ENCODE peak calls at places on chromosomes 4 and X, in nine cellular contexts. Y is CD4-positive, alpha-beta T cell; D is Calu3; Q is lower lobe of right lung; R is epithelial cell of esophagus; V is coronary artery; W is tibial artery; B is mucosa of descending colon; F is NB4. P is an unnamed sample.

GRCh38 chr4:16583764-16584163 is 314.7 kb downstream of the LDB2 start:
- DNase-seq in B (no peak), W (no peak), F (no peak), Q (no peak), D (no peak), R (no peak), Y (no peak), V (no peak), P (no peak)

GRCh38 chr4:20203508-20203907 is 48.2 kb upstream of the SLIT2 start:
- DNase-seq in V (no peak), D (no peak), Q (no peak), R (peak), F (no peak), Y (no peak), W (no peak), B (no peak), P (no peak)

GRCh38 chr4:76953956-76954355 is 4.4 kb downstream of the SEPTIN11 start:
- DNase-seq in W (no peak), R (no peak), V (no peak), F (no peak), D (no peak), Y (no peak), Q (no peak), B (no peak), P (no peak)

GRCh38 chr4:128630881-128631280 is 178.6 kb upstream of the JADE1 start:
- DNase-seq in V (no peak), W (no peak), R (peak), B (no peak), Y (no peak), Q (no peak), F (no peak), D (no peak), P (no peak)

GRCh38 chr4:37139987-37140386 is 104.6 kb upstream of the NWD2 start:
- DNase-seq in Q (no peak), B (no peak), V (no peak), Y (no peak), D (no peak), R (no peak), F (no peak), W (no peak), P (no peak)

GRCh38 chr4:76681996-76682395 is 215.9 kb downstream of the SOWAHB start:
- DNase-seq in Q (no peak), V (no peak), B (no peak), F (no peak), W (no peak), Y (no peak), R (no peak), D (no peak), P (no peak)

GRCh38 chr4:70269674-70270073 is 27.3 kb downstream of the CSN3 start:
- DNase-seq in B (no peak), V (no peak), F (peak), D (no peak), W (no peak), R (peak), Q (no peak), Y (no peak), P (no peak)

GRCh38 chr4:116016201-116016600 is 902.8 kb upstream of the NDST4 start:
- DNase-seq in B (no peak), F (peak), V (no peak), Y (no peak), D (peak), W (no peak), R (peak), Q (peak), P (no peak)

GRCh38 chr4:887034-887763 is 44.9 kb downstream of the GAK start:
- DNase-seq in Y (no peak), V (no peak), F (no peak), Q (no peak), W (no peak), B (no peak), D (no peak), R (no peak), P (no peak)

GRCh38 chrX:18941896-18942295 is 42.0 kb downstream of the PHKA2 start:
- DNase-seq in Y (no peak), F (no peak), D (no peak), V (no peak), B (no peak), W (no peak), R (no peak), Q (no peak), P (no peak)

GRCh38 chr4:3288571-3289094 is 4.2 kb upstream of the RGS12 start:
- DNase-seq in W (no peak), Q (no peak), Y (no peak), V (peak), B (no peak), R (no peak), F (no peak), D (no peak), P (no peak)

GRCh38 chr4:73718375-73719373 is 21.7 kb upstream of the CXCL8 start:
- DNase-seq in V (no peak), Y (no peak), D (no peak), Q (no peak), W (no peak), R (peak), B (no peak), F (peak), P (peak)

GRCh38 chr4:121733942-121734341 is 31.0 kb downstream of the SMIM43 start:
- DNase-seq in Y (no peak), R (no peak), B (no peak), W (no peak), V (no peak), D (no peak), F (no peak), Q (no peak), P (no peak)

GRCh38 chr4:121739575-121739974 is 25.4 kb downstream of the SMIM43 start:
- DNase-seq in D (no peak), V (no peak), B (no peak), R (no peak), Y (no peak), W (no peak), F (no peak), Q (no peak), P (no peak)

GRCh38 chr4:121734576-121734975 is 30.4 kb downstream of the SMIM43 start:
- DNase-seq in R (no peak), B (no peak), D (no peak), Q (no peak), W (no peak), V (no peak), Y (no peak), F (no peak), P (no peak)

GRCh38 chr4:121738780-121739547 is 26.0 kb downstream of the SMIM43 start:
- DNase-seq in W (no peak), D (no peak), Y (no peak), F (no peak), V (no peak), R (no peak), Q (no peak), B (no peak), P (no peak)

DNA sequence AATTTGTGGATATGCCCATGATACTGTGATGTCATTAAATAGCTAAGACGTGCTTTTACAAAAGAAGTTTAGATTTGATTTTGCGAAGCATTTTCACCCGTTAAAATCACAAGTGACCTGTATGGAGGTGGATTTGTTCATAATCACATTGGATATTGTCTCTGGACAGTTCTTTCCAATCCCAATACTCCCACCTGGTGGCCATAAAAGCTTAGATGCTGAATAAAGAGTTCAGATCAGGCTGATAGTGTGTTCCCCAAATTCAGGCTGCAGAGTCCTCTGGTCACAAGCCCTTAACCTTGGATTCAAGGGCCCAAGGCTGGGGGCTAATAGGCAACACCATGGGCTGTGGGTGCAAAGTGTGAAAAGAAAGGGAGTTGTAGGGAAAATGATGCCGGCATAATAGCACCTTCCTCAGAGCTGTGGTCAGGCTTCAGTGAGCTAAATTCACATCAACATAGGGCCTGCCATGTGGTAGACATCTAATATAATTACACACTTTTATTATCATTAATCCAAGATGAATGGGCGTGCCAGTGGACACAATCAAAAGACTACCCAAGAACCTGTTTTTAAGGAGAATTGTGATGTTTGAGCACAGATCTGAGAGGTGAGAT is 28.1 kb downstream of the SMIM43 start:
- DNase-seq in V (no peak), W (peak), B (peak), Y (no peak), D (peak), F (peak), Q (no peak), R (peak), P (peak)
- TF ChIP-seq CTCF in V (peak), W (peak), B (peak), Y (peak), D (peak), F (peak), Q (peak), R (peak), P (no peak)

GRCh38 chrX:119194631-119195030 is 41.5 kb upstream of the PGRMC1 start:
- DNase-seq in D (no peak), B (no peak), F (peak), Q (no peak), V (no peak), Y (no peak), W (no peak), R (peak), P (no peak)
- TF ChIP-seq CTCF in D (no peak), B (no peak), F (peak), Q (no peak), V (no peak), Y (no peak), W (no peak), R (no peak), P (no peak)

GRCh38 chrX:45801554-45801953 is 600.9 kb upstream of the DIPK2B start:
- DNase-seq in F (peak), R (peak), Q (no peak), B (no peak), V (no peak), D (no peak), W (no peak), Y (no peak), P (no peak)
- TF ChIP-seq CTCF in F (no peak), R (peak), Q (peak), B (no peak), V (no peak), D (no peak), W (no peak), Y (peak), P (peak)

GRCh38 chr4:60461551-60461950 is 738.6 kb upstream of the ADGRL3 start:
- DNase-seq in F (no peak), B (no peak), R (no peak), Y (no peak), V (no peak), D (no peak), Q (no peak), W (no peak), P (no peak)

GRCh38 chr4:60463846-60464502 is 736.2 kb upstream of the ADGRL3 start:
- DNase-seq in D (no peak), Q (no peak), R (peak), V (no peak), Y (no peak), W (no peak), B (no peak), F (peak), P (peak)
- TF ChIP-seq CTCF in D (no peak), Q (no peak), R (peak), V (no peak), Y (no peak), W (no peak), B (no peak), F (peak), P (peak)

GRCh38 chr4:23130845-23131244 is 438.1 kb downstream of the GBA3 start:
- DNase-seq in D (no peak), R (no peak), F (no peak), B (no peak), Y (no peak), V (no peak), Q (no peak), W (no peak), P (no peak)
- TF ChIP-seq CTCF in D (no peak), R (no peak), F (no peak), B (no peak), Y (no peak), V (no peak), Q (no peak), W (no peak), P (no peak)

GRCh38 chr4:185868983-185869938 is 57.3 kb upstream of the SORBS2 start:
- DNase-seq in B (no peak), V (no peak), D (no peak), Y (no peak), F (no peak), R (peak), Q (no peak), W (no peak), P (no peak)
- TF ChIP-seq CTCF in B (no peak), V (no peak), D (no peak), Y (no peak), F (no peak), R (no peak), Q (no peak), W (no peak), P (no peak)

DNA sequence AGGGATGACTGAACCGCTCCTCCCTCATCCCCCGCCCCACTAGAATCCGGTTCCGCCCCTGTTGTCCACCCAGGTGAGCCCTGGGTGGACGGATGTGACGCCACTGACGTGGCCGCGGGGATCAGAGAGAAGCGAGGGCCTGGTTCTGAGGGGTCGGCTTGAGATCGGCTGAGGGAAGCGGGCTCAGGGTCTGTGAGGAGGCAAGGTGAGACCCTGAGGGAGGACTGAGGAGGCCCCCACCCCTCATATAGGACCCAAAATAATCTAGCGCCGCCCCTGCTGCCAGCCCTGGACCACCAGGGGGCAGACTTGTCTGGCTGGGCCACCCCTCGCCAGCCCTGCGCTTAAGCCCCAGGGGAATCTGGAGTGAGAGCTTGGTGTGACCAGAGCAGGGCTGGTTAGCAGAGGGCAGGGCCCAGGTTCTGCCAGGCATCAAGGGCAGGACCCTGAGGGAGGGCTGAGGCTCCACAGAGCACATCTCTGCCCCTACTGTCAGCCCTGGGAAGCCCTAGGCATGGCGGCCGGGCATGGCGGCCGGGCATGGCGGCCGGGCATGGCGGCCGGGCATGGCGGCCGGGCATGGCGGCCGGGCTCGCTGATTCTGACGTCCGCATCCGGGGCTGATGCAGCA is at the start of gene MAGEA8:
- DNase-seq in R (no peak), Y (no peak), D (no peak), B (no peak), W (no peak), Q (no peak), F (peak), V (no peak), P (peak)
- TF ChIP-seq CTCF in R (no peak), Y (no peak), D (peak), B (no peak), W (no peak), Q (no peak), F (peak), V (no peak), P (no peak)

GRCh38 chrX:43508694-43509093 is 147.4 kb upstream of the MAOA start:
- DNase-seq in Q (no peak), R (no peak), B (no peak), D (no peak), W (no peak), V (no peak), Y (no peak), F (no peak), P (no peak)
- TF ChIP-seq CTCF in Q (no peak), R (no peak), B (no peak), D (no peak), W (no peak), V (no peak), Y (no peak), F (no peak), P (no peak)